ENCODE peak calls at places on chromosome 7, in seven cellular contexts. J, W, V, N, L, D and U are unnamed samples.

GRCh38 chr7:124192885-124193284 is 160.0 kb upstream of the TMEM229A start:
- DNase-seq in D (no peak), V (no peak), W (no peak), J (no peak), N (no peak), L (no peak), U (no peak)

GRCh38 chr7:129144095-129144833 is at the start of gene TSPAN33:
- DNase-seq in L (peak), V (peak), W (peak), D (peak), J (peak), N (peak), U (no peak)

GRCh38 chr7:44046321-44047061 is 2.0 kb downstream of the DBNL start:
- DNase-seq in D (no peak), V (no peak), N (peak), W (no peak), J (no peak), L (no peak), U (no peak)

GRCh38 chr7:8442814-8443304 is 9.4 kb downstream of the NXPH1 start:
- DNase-seq in V (peak), J (peak), W (no peak), D (no peak), L (no peak), N (peak), U (no peak)

GRCh38 chr7:3805151-3805550 is 504.1 kb downstream of the SDK1 start:
- DNase-seq in W (peak), D (no peak), L (no peak), N (no peak), V (no peak), J (no peak), U (no peak)

GRCh38 chr7:77799078-77799964 is 748 bp downstream of the PHTF2 start:
- DNase-seq in J (peak), N (peak), L (peak), V (peak), W (no peak), D (peak), U (no peak)

GRCh38 chr7:31418928-31419327 is 78.4 kb upstream of the NEUROD6 start:
- DNase-seq in V (no peak), N (no peak), J (no peak), L (no peak), D (no peak), W (no peak), U (no peak)

GRCh38 chr7:43480581-43480980 is 102.3 kb upstream of the STK17A start:
- DNase-seq in W (no peak), N (no peak), V (no peak), D (no peak), J (no peak), L (no peak), U (no peak)

GRCh38 chr7:69864283-69864682 is 266.0 kb downstream of the AUTS2 start:
- DNase-seq in W (no peak), N (no peak), L (peak), D (no peak), V (no peak), J (peak), U (no peak)

GRCh38 chr7:148481965-148482626 is 108.5 kb upstream of the C7orf33 start:
- DNase-seq in D (no peak), J (no peak), V (no peak), L (peak), W (peak), N (no peak), U (peak)

GRCh38 chr7:107939472-107940145 is 48.6 kb downstream of the DLD start:
- DNase-seq in V (peak), L (no peak), N (peak), J (peak), D (peak), W (no peak), U (no peak)

GRCh38 chr7:132276986-132277716 is 299.1 kb downstream of the PLXNA4 start:
- DNase-seq in L (no peak), D (no peak), N (peak), J (peak), V (no peak), W (no peak), U (no peak)

GRCh38 chr7:33101916-33102315 is 7.3 kb downstream of the RP9 start:
- DNase-seq in N (no peak), D (no peak), J (peak), W (no peak), L (no peak), V (no peak), U (no peak)

GRCh38 chr7:83365746-83366145 is 203.1 kb upstream of the PCLO start:
- DNase-seq in W (no peak), D (no peak), V (no peak), N (peak), J (no peak), L (peak), U (no peak)

GRCh38 chr7:1055491-1056005 is 11.2 kb downstream of the GPR146 start:
- DNase-seq in N (no peak), L (no peak), W (no peak), J (no peak), V (peak), D (no peak), U (no peak)
- H3K4me3 ChIP-seq in N (no peak), L (no peak), W (peak), J (no peak), V (peak), D (peak), U (no peak)

GRCh38 chr7:2717293-2717904 is 29.4 kb downstream of the AMZ1 start:
- DNase-seq in N (no peak), J (no peak), W (no peak), D (peak), L (peak), V (peak), U (no peak)
- H3K4me3 ChIP-seq in N (no peak), J (no peak), W (no peak), D (peak), L (no peak), V (no peak), U (no peak)

GRCh38 chr7:41698114-41698513 is 4.8 kb downstream of the INHBA start:
- DNase-seq in D (no peak), L (no peak), J (no peak), V (no peak), W (no peak), N (no peak), U (no peak)

GRCh38 chr7:41696323-41696916 is 6.5 kb downstream of the INHBA start:
- DNase-seq in J (peak), V (peak), N (peak), L (peak), W (peak), D (peak), U (no peak)

GRCh38 chr7:41693150-41693997 is 9.5 kb downstream of the INHBA start:
- DNase-seq in D (peak), V (peak), J (no peak), N (peak), W (no peak), L (peak), U (no peak)

GRCh38 chr7:41694490-41694889 is 8.4 kb downstream of the INHBA start:
- DNase-seq in J (no peak), N (no peak), V (no peak), L (no peak), D (no peak), W (no peak), U (no peak)

DNA sequence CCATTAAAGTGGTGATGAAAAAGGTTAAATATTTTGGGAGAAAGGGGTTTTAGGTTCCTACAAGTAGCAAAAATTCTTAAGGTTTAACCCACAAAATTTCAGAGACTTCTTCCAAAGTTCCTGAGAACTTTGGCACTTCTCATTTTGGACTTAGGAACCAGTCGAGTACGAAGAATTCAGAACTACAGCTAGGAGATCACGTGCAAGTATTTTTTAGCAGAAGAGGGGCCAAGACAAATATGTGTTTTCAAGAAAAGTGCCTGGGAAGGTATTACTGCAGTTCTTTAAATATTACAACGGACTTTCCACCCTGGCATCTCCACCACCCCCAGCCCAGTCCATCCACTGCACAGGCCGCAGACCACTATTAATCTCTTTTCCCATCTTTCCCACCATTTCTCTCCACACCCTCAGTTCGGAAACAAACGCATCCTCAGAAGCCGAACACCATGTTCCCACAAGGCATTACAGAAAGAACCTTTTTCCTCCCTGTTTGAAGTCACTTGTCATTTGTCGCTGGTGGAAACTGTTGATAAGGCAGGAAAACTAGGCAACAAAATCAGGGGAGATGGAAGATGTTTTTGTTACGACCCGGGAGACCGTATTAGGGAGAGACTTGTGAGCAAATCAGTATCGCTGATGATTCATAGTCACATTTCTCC is 7.1 kb downstream of the INHBA start:
- DNase-seq in N (no peak), V (no peak), L (no peak), D (no peak), W (no peak), J (peak), U (no peak)
- H3K4me3 ChIP-seq in N (no peak), V (peak), L (peak), D (peak), W (no peak), J (peak), U (peak)

GRCh38 chr7:15685358-15686181 is 913 bp downstream of the MEOX2 start:
- DNase-seq in L (peak), D (peak), J (peak), W (no peak), N (no peak), V (peak), U (no peak)

GRCh38 chr7:15686957-15687644 is 618 bp upstream of the MEOX2 start:
- DNase-seq in W (no peak), J (no peak), N (no peak), L (peak), D (no peak), V (peak), U (no peak)

GRCh38 chr7:15686209-15686956 is at the start of gene MEOX2:
- DNase-seq in L (peak), W (no peak), V (peak), D (peak), J (peak), N (no peak), U (no peak)

GRCh38 chr7:15684834-15685233 is 1.6 kb downstream of the MEOX2 start:
- DNase-seq in N (no peak), L (no peak), W (no peak), V (peak), J (peak), D (peak), U (no peak)

DNA sequence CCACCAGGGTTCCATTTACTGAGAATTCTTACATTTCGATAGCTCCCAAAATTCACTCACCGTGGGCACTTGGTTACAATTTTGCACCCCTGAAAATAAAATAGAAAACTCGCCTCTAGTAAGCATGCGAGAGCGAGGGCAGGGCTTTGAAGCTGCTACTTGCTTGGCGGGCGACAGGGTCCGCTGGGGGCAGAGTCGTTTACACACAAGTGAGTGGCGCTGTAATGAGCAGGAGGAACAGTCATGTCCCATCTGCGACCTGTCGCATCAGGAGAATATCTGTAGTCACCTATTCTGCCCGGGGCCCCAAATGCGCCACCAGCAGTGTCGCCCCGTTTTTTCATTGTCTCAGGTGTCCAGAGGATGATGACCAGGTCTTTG is 1.2 kb upstream of the MEOX2 start:
- DNase-seq in N (no peak), J (no peak), L (peak), V (peak), D (peak), W (no peak), U (no peak)
- H3K4me3 ChIP-seq in N (no peak), J (no peak), L (no peak), V (peak), D (peak), W (no peak), U (no peak)

GRCh38 chr7:87216701-87217508 is 2.6 kb downstream of the TMEM243 start:
- DNase-seq in L (no peak), W (no peak), V (no peak), D (no peak), N (no peak), J (no peak), U (no peak)
- H3K4me3 ChIP-seq in L (no peak), W (no peak), V (no peak), D (no peak), N (no peak), J (no peak), U (no peak)